ENCODE peak calls at places on chromosomes 4 and X, in eight cellular contexts. R is heart right ventricle; I is left lobe of liver; B is mucosa of descending colon; W is NCI-H2081; K is naive thymus-derived CD8-positive, alpha-beta T cell; P is T-cell; U is foreskin fibroblast. F is an unnamed sample.

GRCh38 chr4:170476351-170476750 is 386.6 kb upstream of the AADAT start:
- DNase-seq in R (no peak), I (no peak), B (no peak), W (no peak), K (no peak), P (no peak), U (no peak), F (no peak)

GRCh38 chr4:152211936-152212675 is 323.8 kb downstream of the FBXW7 start:
- DNase-seq in R (no peak), I (no peak), B (no peak), W (peak; percentile 21), K (no peak), P (no peak), U (no peak), F (no peak)

GRCh38 chr4:37966044-37966443 is 5.8 kb downstream of the PTTG2 start:
- DNase-seq in R (no peak), I (no peak), B (no peak), W (no peak), K (no peak), P (no peak), U (no peak), F (no peak)

GRCh38 chr4:188986271-188986689 is 847.0 kb downstream of the TRIML1 start:
- DNase-seq in R (no peak), I (no peak), B (no peak), W (peak; percentile 89), K (no peak), P (no peak), U (peak; percentile 43), F (no peak)

GRCh38 chr4:84878090-84878489 is 88.4 kb downstream of the WDFY3 start:
- DNase-seq in R (no peak), I (no peak), B (no peak), W (no peak), K (no peak), P (no peak), U (peak; percentile 81), F (no peak)

GRCh38 chr4:127469575-127470289 is 163.0 kb upstream of the INTU start:
- DNase-seq in R (no peak), I (no peak), B (no peak), W (no peak), K (no peak), P (no peak), U (no peak), F (no peak)

GRCh38 chr4:1309261-1310010 is 19.7 kb downstream of the MAEA start:
- DNase-seq in R (peak; percentile 89), I (peak; percentile 75), B (peak; percentile 85), W (no peak), K (peak; percentile 50), P (peak; percentile 44), U (peak; percentile 96), F (peak; percentile 42)

GRCh38 chr4:153649572-153649991 is 34.5 kb upstream of the TLR2 start:
- DNase-seq in R (no peak), I (no peak), B (no peak), W (no peak), K (no peak), P (no peak), U (no peak), F (no peak)

GRCh38 chrX:9899640-9900075 is 67.5 kb upstream of the CLDN34 start:
- DNase-seq in R (no peak), I (no peak), B (no peak), W (no peak), K (no peak), P (no peak), U (peak; percentile 65), F (no peak)

GRCh38 chr4:113730467-113731216 is 30.9 kb downstream of the CAMK2D start:
- DNase-seq in R (no peak), I (no peak), B (no peak), W (no peak), K (no peak), P (no peak), U (no peak), F (no peak)

GRCh38 chr4:2733001-2733843 is 22.9 kb downstream of the TNIP2 start:
- DNase-seq in R (no peak), I (no peak), B (no peak), W (no peak), K (no peak), P (no peak), U (no peak), F (no peak)

GRCh38 chrX:7170903-7171302 is 22.9 kb upstream of the PUDP start:
- DNase-seq in R (no peak), I (no peak), B (no peak), W (no peak), K (peak; percentile 12), P (peak; percentile 6), U (no peak), F (no peak)

GRCh38 chr4:182231080-182231479 is 12.1 kb upstream of the TENM3 start:
- DNase-seq in R (no peak), I (no peak), B (no peak), W (no peak), K (no peak), P (no peak), U (no peak), F (no peak)

GRCh38 chr4:74365761-74366160 is 816 bp downstream of the EREG start:
- DNase-seq in R (no peak), I (no peak), B (peak; percentile 56), W (peak; percentile 27), K (no peak), P (no peak), U (no peak), F (no peak)

GRCh38 chr4:78395642-78396041 is 155.9 kb upstream of the ANXA3 start:
- DNase-seq in R (no peak), I (no peak), B (no peak), W (no peak), K (no peak), P (no peak), U (no peak), F (no peak)

GRCh38 chr4:76703676-76704075 is 194.3 kb downstream of the SOWAHB start:
- DNase-seq in R (no peak), I (no peak), B (no peak), W (no peak), K (no peak), P (no peak), U (no peak), F (no peak)

GRCh38 chr4:102076622-102077021 is 268.7 kb downstream of the SLC39A8 start:
- DNase-seq in R (no peak), I (no peak), B (no peak), W (no peak), K (no peak), P (no peak), U (no peak), F (no peak)

GRCh38 chrX:113297456-113297855 is 456.8 kb upstream of the AMOT start:
- DNase-seq in R (no peak), I (no peak), B (no peak), W (no peak), K (no peak), P (no peak), U (no peak), F (no peak)

GRCh38 chr4:153222790-153223417 is 18.7 kb downstream of the TRIM2 start:
- DNase-seq in R (peak; percentile 41), I (peak; percentile 91), B (peak; percentile 66), W (peak; percentile 28), K (peak; percentile 11), P (no peak), U (no peak), F (no peak)

GRCh38 chr4:72076562-72076961 is 44.8 kb downstream of the NPFFR2 start:
- DNase-seq in R (no peak), I (no peak), B (no peak), W (no peak), K (no peak), P (no peak), U (no peak), F (no peak)

GRCh38 chr4:83316459-83317170 is 18.0 kb downstream of the HPSE start:
- DNase-seq in R (no peak), I (no peak), B (no peak), W (no peak), K (no peak), P (no peak), U (no peak), F (no peak)

GRCh38 chr4:41517121-41517520 is 20.8 kb upstream of the LIMCH1 start:
- DNase-seq in R (no peak), I (no peak), B (no peak), W (no peak), K (no peak), P (no peak), U (no peak), F (no peak)

GRCh38 chr4:57158221-57158620 is 48.0 kb upstream of the IGFBP7 start:
- DNase-seq in R (no peak), I (no peak), B (no peak), W (no peak), K (no peak), P (no peak), U (no peak), F (no peak)

GRCh38 chrX:11196476-11196875 is 85.3 kb downstream of the HCCS start:
- DNase-seq in R (no peak), I (no peak), B (no peak), W (no peak), K (no peak), P (no peak), U (peak; percentile 48), F (no peak)

GRCh38 chr4:61511716-61512488 is 311.8 kb downstream of the ADGRL3 start:
- DNase-seq in R (no peak), I (no peak), B (no peak), W (no peak), K (no peak), P (no peak), U (peak; percentile 14), F (no peak)

GRCh38 chr4:115119804-115120352 is 6.5 kb upstream of the NDST4 start:
- DNase-seq in R (no peak), I (no peak), B (no peak), W (peak; percentile 40), K (no peak), P (no peak), U (no peak), F (no peak)

GRCh38 chr4:37685211-37685725 is 908 bp downstream of the RELL1 start:
- DNase-seq in R (peak; percentile 41), I (no peak), B (no peak), W (peak; percentile 40), K (peak; percentile 30), P (peak; percentile 46), U (peak; percentile 62), F (peak; percentile 81)

GRCh38 chrX:27583976-27584375 is 6.2 kb upstream of the DCAF8L2 start:
- DNase-seq in R (no peak), I (no peak), B (no peak), W (no peak), K (no peak), P (no peak), U (no peak), F (no peak)

GRCh38 chr4:32192363-32192762 is 1472.2 kb downstream of the PCDH7 start:
- DNase-seq in R (no peak), I (no peak), B (no peak), W (no peak), K (no peak), P (no peak), U (no peak), F (no peak)

GRCh38 chr4:39655866-39656265 is 17.2 kb upstream of the SMIM14 start:
- DNase-seq in R (no peak), I (peak; percentile 54), B (no peak), W (no peak), K (no peak), P (no peak), U (no peak), F (no peak)

GRCh38 chr4:175776217-175776616 is 35.8 kb downstream of the GPM6A start:
- DNase-seq in R (no peak), I (no peak), B (no peak), W (peak; percentile 96), K (no peak), P (no peak), U (no peak), F (no peak)

GRCh38 chr4:155248002-155248896 is 39.8 kb downstream of the NPY2R start:
- DNase-seq in R (no peak), I (no peak), B (no peak), W (peak; percentile 28), K (no peak), P (no peak), U (no peak), F (no peak)

GRCh38 chrX:97096385-97096784 is 212.7 kb downstream of the RPA4 start:
- DNase-seq in R (no peak), I (no peak), B (no peak), W (no peak), K (no peak), P (no peak), U (no peak), F (no peak)

GRCh38 chr4:118279920-118280432 is 72.8 kb downstream of the PRSS12 start:
- DNase-seq in R (no peak), I (no peak), B (no peak), W (no peak), K (no peak), P (no peak), U (no peak), F (no peak)

F was measured in T-helper 1 cell.